ENCODE peak calls at places on chromosomes 13 and 19, in four cellular contexts. L is suprapubic skin, B is NCI-H446, G is germinal center. P is an unnamed sample.

GRCh38 chr19:18496167-18496979 is 25.5 kb downstream of the ELL start:
- DNase-seq in G (no peak), B (no peak), L (no peak), P (peak)

GRCh38 chr19:54316746-54317107 is 3.8 kb upstream of the LILRA5 start:
- DNase-seq in B (no peak), L (no peak), G (no peak), P (no peak)

GRCh38 chr13:50421457-50422130 is 406.4 kb downstream of the KCNRG start:
- DNase-seq in L (no peak), B (no peak), G (no peak), P (no peak)

GRCh38 chr13:112791662-112792440 is 102.0 kb downstream of the ATP11A start:
- DNase-seq in G (no peak), B (no peak), L (peak), P (peak)

GRCh38 chr19:4379383-4380253 is 20.7 kb downstream of the SH3GL1 start:
- DNase-seq in G (peak), L (peak), B (no peak), P (peak)

GRCh38 chr13:110910013-110910890 is 4.6 kb downstream of the ANKRD10 start:
- DNase-seq in G (no peak), B (no peak), L (no peak), P (no peak)

GRCh38 chr13:113964251-113964995 is 9.5 kb downstream of the C13orf46 start:
- DNase-seq in B (no peak), L (peak), G (no peak), P (no peak)

GRCh38 chr19:17862711-17863519 is 3.2 kb downstream of the RPL18A start:
- DNase-seq in G (no peak), B (no peak), L (no peak), P (no peak)

GRCh38 chr19:50922316-50922853 is 11.2 kb upstream of the KLK4 start:
- DNase-seq in G (peak), L (peak), B (peak), P (peak)

GRCh38 chr13:95924389-95924994 is 128.7 kb downstream of the UGGT2 start:
- DNase-seq in G (no peak), L (no peak), B (no peak), P (peak)

GRCh38 chr13:106521101-106521799 is 14.2 kb downstream of the EFNB2 start:
- DNase-seq in L (no peak), G (no peak), B (no peak), P (peak)

GRCh38 chr13:112325941-112326645 is 50.1 kb upstream of the SPACA7 start:
- DNase-seq in L (no peak), G (no peak), B (no peak), P (no peak)

GRCh38 chr13:30037306-30037705 is 186.9 kb upstream of the UBL3 start:
- DNase-seq in G (no peak), B (no peak), L (no peak), P (no peak)

GRCh38 chr19:7888145-7888825 is at the start of gene LRRC8E:
- DNase-seq in B (no peak), L (peak), G (no peak), P (peak)

GRCh38 chr13:88086577-88086976 is 415.4 kb downstream of the SLITRK5 start:
- DNase-seq in G (no peak), L (no peak), B (no peak), P (no peak)

GRCh38 chr19:1258707-1259205 is 10.4 kb downstream of the MIDN start:
- DNase-seq in B (no peak), G (no peak), L (no peak), P (no peak)

GRCh38 chr19:12786149-12786870 is 5.0 kb upstream of the JUNB start:
- DNase-seq in L (peak), B (no peak), G (no peak), P (peak)

GRCh38 chr19:16605552-16605951 is 22.5 kb downstream of the MED26 start:
- DNase-seq in G (no peak), B (peak), L (no peak), P (no peak)

GRCh38 chr19:38277549-38277948 is 13.2 kb downstream of the SPINT2 start:
- DNase-seq in L (no peak), G (no peak), B (no peak), P (peak)

GRCh38 chr19:32230441-32230840 is 115.0 kb upstream of the ZNF507 start:
- DNase-seq in G (no peak), B (no peak), L (no peak), P (no peak)

GRCh38 chr19:8552810-8553209 is 24.4 kb downstream of the MYO1F start:
- DNase-seq in G (no peak), L (no peak), B (peak), P (no peak)

GRCh38 chr19:50659318-50660082 is 10.3 kb downstream of the C19orf81 start:
- DNase-seq in B (no peak), L (no peak), G (no peak), P (no peak)

GRCh38 chr13:30607908-30608307 is 9.8 kb upstream of the USPL1 start:
- DNase-seq in B (no peak), G (peak), L (no peak), P (no peak)

GRCh38 chr13:114019367-114019766 is 45.5 kb upstream of the C13orf46 start:
- DNase-seq in L (no peak), G (peak), B (no peak), P (no peak)

GRCh38 chr19:1206733-1207301 is 1.2 kb downstream of the STK11 start:
- DNase-seq in L (no peak), B (no peak), G (no peak), P (no peak)

P was measured in PC-9.